ENCODE peak calls at places on chromosomes 16 and 17, in ten cellular contexts. O is myocyte; C is NCI-H748 treated with DMSO at 0.1 percent for 48 hours; S is naive thymus-derived CD8-positive, alpha-beta T cell; Q is GDM1; N is T-cell; K is HCT116; U is T-helper 9 cell; L is hippocampal formation; R is esophagus muscularis mucosa. A is an unnamed sample.

GRCh38 chr16:66381585-66382170 is 15.2 kb downstream of the CDH5 start:
- DNase-seq in K (no peak), O (no peak), Q (no peak), U (no peak), R (no peak), N (no peak), C (no peak), S (no peak), L (no peak), A (no peak)

GRCh38 chr17:17933775-17934174 is 38.4 kb downstream of the TOM1L2 start:
- DNase-seq in K (no peak), C (no peak), O (peak; percentile 72), Q (no peak), U (no peak), R (no peak), L (no peak), S (no peak), N (no peak), A (no peak)

GRCh38 chr16:4678596-4678995 is 14.8 kb upstream of the NUDT16L1 start:
- DNase-seq in U (no peak), L (no peak), N (no peak), S (no peak), K (no peak), Q (no peak), C (no peak), R (no peak), O (no peak), A (no peak)

GRCh38 chr17:14471052-14471451 is 170.2 kb downstream of the HS3ST3B1 start:
- DNase-seq in N (no peak), K (no peak), U (no peak), R (no peak), S (no peak), O (peak; percentile 49), L (no peak), C (peak; percentile 74), Q (no peak), A (no peak)

GRCh38 chr17:40251576-40251975 is 32.5 kb downstream of the WIPF2 start:
- DNase-seq in R (no peak), K (peak; percentile 78), C (no peak), L (no peak), Q (no peak), O (peak; percentile 64), S (no peak), U (no peak), N (no peak), A (no peak)

GRCh38 chr16:77213542-77214108 is 14.4 kb downstream of the SYCE1L start:
- DNase-seq in L (peak; percentile 5), Q (no peak), S (no peak), U (no peak), O (peak; percentile 88), N (no peak), R (no peak), C (no peak), K (peak; percentile 98), A (peak; percentile 15)

GRCh38 chr17:45314761-45315549 is 1.9 kb downstream of the MAP3K14 start:
- DNase-seq in R (no peak), C (no peak), N (no peak), U (no peak), S (no peak), K (no peak), O (peak; percentile 65), L (no peak), Q (no peak), A (no peak)

GRCh38 chr16:2003827-2004641 is 5.6 kb downstream of the ZNF598 start:
- DNase-seq in K (peak; percentile 87), O (peak; percentile 99), C (peak; percentile 46), U (peak; percentile 85), Q (peak; percentile 56), L (peak; percentile 34), S (peak; percentile 68), R (peak; percentile 94), N (peak; percentile 76), A (peak; percentile 49)

GRCh38 chr17:31413871-31414589 is 22.6 kb downstream of the RAB11FIP4 start:
- DNase-seq in O (peak; percentile 95), S (no peak), C (no peak), Q (no peak), R (no peak), U (no peak), K (no peak), L (peak; percentile 88), N (no peak), A (peak; percentile 72)

GRCh38 chr16:17354121-17354750 is 116.5 kb downstream of the XYLT1 start:
- DNase-seq in U (no peak), C (no peak), S (no peak), R (no peak), L (no peak), Q (no peak), O (no peak), K (no peak), N (no peak), A (no peak)

GRCh38 chr17:36691606-36692005 is 90.2 kb downstream of the MRM1 start:
- DNase-seq in R (no peak), S (no peak), N (no peak), U (no peak), C (no peak), K (no peak), L (no peak), O (no peak), Q (no peak), A (no peak)

GRCh38 chr17:62750502-62751349 is 57.4 kb downstream of the MARCHF10 start:
- DNase-seq in L (peak; percentile 5), U (no peak), K (no peak), C (no peak), O (no peak), S (no peak), N (no peak), R (no peak), Q (no peak), A (no peak)

GRCh38 chr16:28110074-28110473 is 46.6 kb upstream of the GSG1L start:
- DNase-seq in K (no peak), O (no peak), Q (no peak), U (no peak), N (no peak), L (no peak), R (no peak), C (no peak), S (no peak), A (no peak)

GRCh38 chr17:29613371-29613837 is 9.3 kb downstream of the CORO6 start:
- DNase-seq in R (peak; percentile 99), Q (no peak), K (no peak), U (peak; percentile 99), L (peak; percentile 70), N (peak; percentile 87), C (no peak), O (no peak), S (peak; percentile 84), A (peak; percentile 81)

GRCh38 chr17:79842656-79843474 is 3.6 kb upstream of the CBX4 start:
- DNase-seq in R (no peak), U (peak; percentile 12), L (no peak), N (no peak), Q (no peak), K (no peak), S (no peak), O (no peak), C (no peak), A (no peak)

GRCh38 chr17:81710514-81711308 is 1.4 kb upstream of the SLC25A10 start:
- DNase-seq in U (no peak), K (no peak), S (no peak), O (no peak), R (no peak), Q (no peak), N (no peak), C (peak; percentile 50), L (no peak), A (no peak)

GRCh38 chr16:66359012-66359411 is 7.5 kb upstream of the CDH5 start:
- DNase-seq in N (no peak), O (no peak), Q (no peak), S (no peak), U (no peak), K (no peak), L (no peak), C (no peak), R (no peak), A (no peak)

GRCh38 chr17:60193482-60193881 is 43.7 kb downstream of the CA4 start:
- DNase-seq in S (no peak), C (no peak), U (no peak), O (no peak), L (no peak), K (no peak), Q (no peak), R (no peak), N (no peak), A (no peak)

GRCh38 chr17:13003927-13004326 is 13.9 kb downstream of the ELAC2 start:
- DNase-seq in U (no peak), N (no peak), L (no peak), Q (no peak), C (no peak), S (no peak), R (no peak), K (no peak), O (no peak), A (no peak)

GRCh38 chr16:13335894-13336293 is 434.5 kb downstream of the SHISA9 start:
- DNase-seq in O (no peak), N (no peak), C (no peak), K (no peak), U (no peak), Q (no peak), R (no peak), L (no peak), S (no peak), A (no peak)

GRCh38 chr16:63938661-63939060 is 1183.2 kb downstream of the CDH11 start:
- DNase-seq in N (no peak), C (no peak), O (no peak), S (no peak), K (no peak), R (no peak), L (no peak), U (no peak), Q (no peak), A (no peak)

GRCh38 chr17:13477180-13477611 is 124.5 kb downstream of the HS3ST3A1 start:
- DNase-seq in S (no peak), C (no peak), K (no peak), U (no peak), O (no peak), L (no peak), R (peak; percentile 77), Q (no peak), N (no peak), A (no peak)

GRCh38 chr17:14372905-14373559 is 72.2 kb downstream of the HS3ST3B1 start:
- DNase-seq in O (peak; percentile 4), N (no peak), S (no peak), Q (no peak), L (no peak), U (no peak), K (no peak), C (no peak), R (no peak), A (no peak)

GRCh38 chr17:2466936-2467335 is 44.8 kb downstream of the METTL16 start:
- DNase-seq in L (no peak), O (no peak), S (no peak), C (no peak), Q (no peak), U (no peak), N (no peak), K (no peak), R (peak; percentile 62), A (no peak)

GRCh38 chr16:83705856-83706255 is 101.9 kb upstream of the HSBP1 start:
- DNase-seq in C (no peak), N (no peak), U (no peak), R (no peak), K (no peak), S (no peak), L (no peak), Q (no peak), O (no peak), A (no peak)

GRCh38 chr17:1755252-1755992 is 6.4 kb upstream of the SERPINF1 start:
- DNase-seq in N (no peak), L (peak; percentile 33), Q (no peak), O (no peak), S (no peak), R (no peak), U (no peak), C (no peak), K (no peak), A (no peak)

GRCh38 chr17:66661857-66662256 is 173.1 kb upstream of the CACNG5 start:
- DNase-seq in C (no peak), U (no peak), N (no peak), O (no peak), R (no peak), K (no peak), Q (no peak), L (no peak), S (no peak), A (no peak)

GRCh38 chr16:72203401-72203800 is 31.4 kb upstream of the PMFBP1 start:
- DNase-seq in K (no peak), S (no peak), O (peak; percentile 43), C (no peak), R (no peak), Q (peak; percentile 38), N (no peak), U (no peak), L (no peak), A (no peak)